ENCODE peak calls at places on chromosomes 5 and 9, in eight cellular contexts. Y, E, D, J, K, T, I and F are unnamed samples.

GRCh38 chr9:15461601-15462000 is 38.9 kb downstream of the SNAPC3 start:
- DNase-seq in Y (no peak), E (no peak), D (no peak), J (no peak), K (no peak), T (no peak), I (no peak), F (no peak)

GRCh38 chr5:37214550-37214949 is 34.6 kb downstream of the CPLANE1 start:
- DNase-seq in Y (no peak), E (no peak), D (no peak), J (no peak), K (no peak), T (no peak), I (no peak), F (no peak)

GRCh38 chr5:147276497-147276896 is 41.7 kb downstream of the STK32A start:
- DNase-seq in Y (no peak), E (no peak), D (no peak), J (no peak), K (no peak), T (no peak), I (no peak), F (no peak)

GRCh38 chr9:82939451-82939850 is 123.5 kb downstream of the RASEF start:
- DNase-seq in Y (no peak), E (no peak), D (no peak), J (no peak), K (no peak), T (no peak), I (no peak), F (no peak)

GRCh38 chr5:143898914-143899591 is 87.1 kb downstream of the HMHB1 start:
- DNase-seq in Y (no peak), E (no peak), D (no peak), J (no peak), K (no peak), T (peak; percentile 5), I (no peak), F (no peak)

GRCh38 chr9:91773166-91773565 is 176.9 kb downstream of the ROR2 start:
- DNase-seq in Y (no peak), E (no peak), D (no peak), J (no peak), K (no peak), T (no peak), I (no peak), F (no peak)

GRCh38 chr5:180381428-180381827 is 28.3 kb upstream of the GFPT2 start:
- DNase-seq in Y (no peak), E (no peak), D (no peak), J (no peak), K (no peak), T (no peak), I (no peak), F (no peak)

GRCh38 chr5:111764019-111764418 is 7.0 kb upstream of the NREP start:
- DNase-seq in Y (no peak), E (no peak), D (no peak), J (no peak), K (no peak), T (no peak), I (no peak), F (no peak)

GRCh38 chr5:172603425-172603824 is 37.6 kb upstream of the NEURL1B start:
- DNase-seq in Y (no peak), E (no peak), D (peak; percentile 19), J (no peak), K (no peak), T (no peak), I (no peak), F (no peak)